ENCODE peak calls at places on chromosomes 4 and X, in five cellular contexts. S is mesenchymal stem cell, G is neuronal stem cell, M is H9, F is IMR-90. R is an unnamed sample.

GRCh38 chr4:69058410-69059059 is 37.7 kb upstream of the UGT2B7 start:
- DNase-seq in S (no peak), G (no peak), M (no peak), F (no peak), R (no peak)

GRCh38 chr4:6466756-6467381 is 5.5 kb downstream of the PPP2R2C start:
- DNase-seq in S (no peak), G (no peak), M (no peak), F (no peak), R (peak; percentile 30)

GRCh38 chr4:7358100-7358735 is 76.5 kb downstream of the PSAPL1 start:
- DNase-seq in S (peak; percentile 82), G (no peak), M (no peak), F (peak; percentile 93), R (no peak)

GRCh38 chr4:83569967-83570366 is 34.1 kb downstream of the GPAT3 start:
- DNase-seq in S (no peak), G (no peak), M (no peak), F (no peak), R (no peak)

GRCh38 chr4:139453041-139453370 is 915 bp upstream of the RAB33B start:
- DNase-seq in S (no peak), G (no peak), M (no peak), F (no peak), R (no peak)

GRCh38 chr4:152045397-152045780 is 284.6 kb upstream of the GATB start:
- DNase-seq in S (no peak), G (no peak), M (no peak), F (no peak), R (no peak)

GRCh38 chr4:75849459-75849858 is 52.8 kb downstream of the PPEF2 start:
- DNase-seq in S (peak; percentile 27), G (no peak), M (peak; percentile 81), F (no peak), R (no peak)

GRCh38 chr4:46124773-46125172 is 919 bp upstream of the GABRG1 start:
- DNase-seq in S (no peak), G (peak; percentile 79), M (peak; percentile 65), F (no peak), R (no peak)

GRCh38 chrX:40156472-40157227 is 58.9 kb upstream of the BCOR start:
- DNase-seq in S (peak; percentile 17), G (no peak), M (peak; percentile 75), F (no peak), R (no peak)

GRCh38 chr4:114025176-114025777 is 45.8 kb upstream of the ARSJ start:
- DNase-seq in S (no peak), G (no peak), M (no peak), F (no peak), R (no peak)

GRCh38 chr4:140884431-140885058 is 128.4 kb upstream of the TBC1D9 start:
- DNase-seq in S (peak; percentile 64), G (peak; percentile 54), M (peak; percentile 80), F (peak; percentile 80), R (peak; percentile 57)

GRCh38 chr4:85496146-85496849 is 21.3 kb downstream of the ARHGAP24 start:
- DNase-seq in S (peak; percentile 54), G (no peak), M (no peak), F (no peak), R (no peak)

GRCh38 chr4:100098681-100099080 is 91.6 kb downstream of the DDIT4L start:
- DNase-seq in S (peak; percentile 57), G (no peak), M (no peak), F (no peak), R (no peak)

GRCh38 chr4:16026155-16026761 is 57.6 kb downstream of the PROM1 start:
- DNase-seq in S (peak; percentile 56), G (peak; percentile 59), M (no peak), F (peak; percentile 61), R (no peak)

GRCh38 chr4:47213106-47213505 is 181.7 kb downstream of the GABRB1 start:
- DNase-seq in S (peak; percentile 72), G (no peak), M (no peak), F (peak; percentile 14), R (no peak)

GRCh38 chrX:14362731-14363130 is 166.6 kb upstream of the GLRA2 start:
- DNase-seq in S (no peak), G (no peak), M (no peak), F (no peak), R (no peak)

GRCh38 chr4:3280466-3280865 is 12.4 kb upstream of the RGS12 start:
- DNase-seq in S (no peak), G (no peak), M (no peak), F (no peak), R (no peak)

GRCh38 chr4:182478475-182478874 is 235.3 kb downstream of the TENM3 start:
- DNase-seq in S (peak; percentile 43), G (no peak), M (no peak), F (peak; percentile 59), R (no peak)

GRCh38 chr4:123037809-123038208 is 115.4 kb upstream of the NUDT6 start:
- DNase-seq in S (peak; percentile 32), G (no peak), M (no peak), F (peak; percentile 54), R (no peak)

GRCh38 chr4:77375866-77376607 is 219.0 kb downstream of the CCNG2 start:
- DNase-seq in S (no peak), G (no peak), M (no peak), F (no peak), R (no peak)

DNA sequence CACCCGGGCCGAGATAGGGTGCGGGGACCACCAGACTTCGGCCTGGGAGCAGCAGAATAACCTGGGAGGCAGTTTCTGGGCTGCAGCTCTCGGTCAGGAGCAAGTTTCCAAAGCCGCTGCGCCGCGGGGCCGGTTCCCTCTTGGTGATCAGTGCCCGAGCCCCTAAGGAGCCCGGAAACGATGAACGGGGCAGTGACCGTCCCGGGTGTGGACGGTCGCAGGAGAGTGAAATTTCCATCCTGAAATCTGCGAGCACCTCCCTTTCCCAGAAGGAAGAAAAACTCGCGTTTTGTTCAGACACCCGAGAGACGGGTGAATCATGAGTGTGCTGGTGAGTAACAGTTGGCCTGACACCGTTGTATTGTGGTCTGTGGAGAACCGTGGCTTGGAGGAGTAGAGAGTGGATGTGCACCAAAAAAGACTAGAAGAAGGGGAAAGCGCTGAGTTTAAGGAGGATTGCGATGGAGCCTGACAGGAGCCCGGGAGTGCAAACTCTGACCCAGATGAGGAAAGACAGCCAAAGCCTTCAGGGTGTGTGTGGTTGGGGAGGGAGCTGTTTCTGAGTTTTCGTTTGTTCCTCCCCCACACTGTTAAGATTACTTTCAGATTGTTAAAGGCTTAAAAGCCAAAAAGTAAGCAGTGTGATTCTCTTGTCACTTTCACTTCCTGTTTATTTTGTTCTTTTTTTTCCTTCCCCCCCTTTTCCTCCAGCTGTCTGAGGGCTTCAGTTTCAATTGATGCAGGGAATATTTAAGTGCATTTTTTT is 824 bp downstream of the MCUB start:
- DNase-seq in S (peak; percentile 83), G (peak; percentile 30), M (peak; percentile 53), F (peak; percentile 81), R (no peak)
- H3K14ac ChIP-seq in S (no peak overlapping the region), G (peak overlapping the region; percentile 82), M (peak overlapping the region; percentile 90), F (peak overlapping the region; percentile 5), R (no peak overlapping the region)

DNA sequence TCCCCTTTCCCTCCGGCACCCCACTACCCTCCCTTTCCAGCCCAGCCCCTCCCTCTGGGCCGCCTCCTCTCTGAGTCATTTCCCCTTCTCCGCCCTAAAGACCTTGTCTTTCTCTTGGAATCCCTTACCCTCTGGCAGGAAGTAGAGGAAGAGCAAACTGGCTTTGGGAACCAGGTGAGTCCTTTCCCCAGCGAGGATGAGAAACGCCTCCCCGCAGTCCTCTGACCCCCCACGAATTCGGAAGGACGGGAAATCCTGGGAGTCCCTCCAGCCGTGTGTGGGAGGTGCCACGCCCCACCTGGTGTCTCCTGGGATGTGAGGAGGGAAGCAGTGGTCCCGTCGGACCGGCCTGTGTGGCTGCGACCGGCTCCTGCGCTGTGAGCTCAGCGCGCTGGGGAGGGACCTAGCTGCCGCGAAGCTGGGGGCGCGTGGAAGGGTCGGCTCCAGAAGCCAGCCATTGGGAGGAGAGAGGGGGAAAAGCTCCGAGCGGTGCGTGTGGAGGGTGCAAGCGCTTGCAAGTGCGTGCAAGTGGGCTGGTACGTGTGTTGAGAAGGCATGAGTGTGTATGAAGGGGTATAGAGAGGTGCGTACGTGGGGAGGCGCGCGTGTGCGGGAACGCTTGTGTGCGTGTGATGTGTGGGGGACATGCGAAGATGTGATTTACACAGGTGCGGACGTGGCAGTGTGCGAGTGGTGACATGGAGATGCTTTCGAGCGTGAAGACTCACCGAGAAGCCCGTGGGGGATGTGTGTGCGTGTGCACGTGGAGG is 46.3 kb downstream of the TEX13B start:
- DNase-seq in S (peak; percentile 1), G (no peak), M (peak; percentile 65), F (no peak), R (no peak)
- H3K14ac ChIP-seq in S (no peak overlapping the region), G (peak overlapping the region; percentile 21), M (peak overlapping the region; percentile 44), F (no peak overlapping the region), R (no peak overlapping the region)

GRCh38 chrX:68654693-68655092 is 7.2 kb downstream of the STARD8 start:
- DNase-seq in S (no peak), G (no peak), M (no peak), F (no peak), R (no peak)

GRCh38 chrX:68647156-68647957 is at the start of gene STARD8:
- DNase-seq in S (peak; percentile 46), G (peak; percentile 9), M (peak; percentile 60), F (peak; percentile 45), R (peak; percentile 19)

GRCh38 chrX:68650491-68650890 is 3.0 kb downstream of the STARD8 start:
- DNase-seq in S (peak; percentile 25), G (no peak), M (no peak), F (peak; percentile 61), R (no peak)

GRCh38 chrX:68648960-68649359 is 1.5 kb downstream of the STARD8 start:
- DNase-seq in S (no peak), G (no peak), M (peak; percentile 54), F (peak; percentile 26), R (no peak)

DNA sequence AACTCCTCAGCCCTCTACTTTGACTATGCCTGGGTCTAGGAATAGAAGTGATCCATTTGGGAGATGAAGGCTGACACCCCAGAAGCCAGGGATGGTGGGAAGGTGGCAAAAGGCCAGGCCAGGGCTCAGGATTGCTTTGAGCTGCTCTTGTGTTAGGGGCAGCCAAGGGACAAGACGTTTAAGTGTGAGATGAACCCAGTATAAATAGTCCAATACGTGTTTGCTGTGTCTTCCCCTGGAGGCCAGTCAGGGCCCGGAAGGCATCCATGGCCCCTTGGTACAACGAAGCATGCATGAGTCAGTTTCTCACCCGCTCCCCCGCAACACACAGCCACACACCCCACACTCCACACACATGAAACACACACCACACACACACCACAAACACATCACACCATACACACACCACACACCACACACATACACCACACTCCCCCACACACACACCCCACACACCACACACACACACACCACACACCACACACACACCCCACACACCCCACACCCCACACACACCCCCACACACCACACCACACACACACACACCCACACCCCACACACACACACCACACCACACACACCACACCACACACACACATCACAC is 5.0 kb downstream of the STARD8 start:
- DNase-seq in S (peak; percentile 6), G (no peak), M (no peak), F (peak; percentile 45), R (no peak)
- H3K14ac ChIP-seq in S (no peak overlapping the region), G (peak overlapping the region; percentile 8), M (no peak overlapping the region), F (no peak overlapping the region), R (no peak overlapping the region)

DNA sequence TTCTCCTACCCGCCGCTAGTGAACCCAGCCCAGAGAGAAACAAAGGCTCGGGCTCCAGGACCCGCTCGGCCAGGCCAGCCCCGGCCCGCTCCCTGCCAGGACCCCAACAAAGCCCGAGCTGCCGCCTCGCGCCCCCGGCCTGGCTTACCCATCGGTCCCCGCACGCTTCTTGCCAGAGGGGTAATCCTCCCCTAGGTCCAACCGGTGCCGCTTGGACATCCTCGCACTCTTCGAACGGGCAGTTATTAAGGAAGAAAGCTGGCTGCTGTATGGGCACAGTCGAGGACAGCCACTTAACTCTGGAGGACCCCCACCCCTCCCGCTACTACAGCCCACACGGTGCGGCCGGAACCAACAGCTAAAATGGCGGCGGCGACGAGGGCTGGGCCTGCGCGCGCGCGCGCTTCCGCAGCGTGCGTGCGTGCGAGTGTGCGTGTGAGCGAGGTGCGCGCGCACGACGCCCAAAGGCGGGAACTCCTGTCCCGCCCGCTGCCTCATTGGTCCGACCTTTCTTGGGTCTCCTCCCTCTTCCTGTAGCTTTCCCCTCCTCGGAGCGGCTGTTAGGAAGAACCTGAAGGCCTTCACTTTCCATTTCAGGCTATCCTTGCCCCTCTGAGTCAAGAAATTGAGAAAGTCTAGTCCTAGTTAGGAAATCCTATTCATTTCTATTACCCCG is at the start of gene DHX15:
- DNase-seq in S (peak; percentile 98), G (peak; percentile 90), M (peak; percentile 97), F (peak; percentile 97), R (peak; percentile 95)
- H3K14ac ChIP-seq in S (no peak within 1 kb of the TSS), G (peak within 1 kb of the TSS; percentile 99), M (peak within 1 kb of the TSS; percentile 100), F (peak within 1 kb of the TSS; percentile 94), R (peak within 1 kb of the TSS; percentile 96)

R was measured in H1.